ENCODE peak calls at places on chromosomes 1 and 21, in eight cellular contexts. I, R, E, Y, V, L, M and Z are unnamed samples.
A peak's percentile ranks its signal among the peaks of the same experiment; 100 is the strongest.

GRCh38 chr1:200252526-200252925 is 157.3 kb downstream of the ZNF281 start:
- DNase-seq in M (no peak), L (no peak), E (no peak), R (no peak), I (no peak), Y (no peak), V (no peak), Z (no peak)

GRCh38 chr1:241156231-241156965 is 200.6 kb downstream of the RGS7 start:
- DNase-seq in R (peak; percentile 75), M (peak; percentile 76), L (no peak), I (no peak), Y (no peak), V (no peak), E (peak; percentile 82), Z (peak; percentile 61)

GRCh38 chr1:225508538-225509375 is 80.9 kb upstream of the LBR start:
- DNase-seq in V (peak; percentile 50), I (no peak), L (no peak), M (peak; percentile 73), Y (no peak), R (peak; percentile 97), E (no peak), Z (peak; percentile 93)

GRCh38 chr1:233019921-233020320 is 69.5 kb downstream of the NTPCR start:
- DNase-seq in Y (no peak), L (no peak), I (no peak), M (no peak), E (no peak), R (no peak), V (no peak), Z (no peak)

GRCh38 chr1:233518344-233518743 is 95.6 kb upstream of the KCNK1 start:
- DNase-seq in E (no peak), I (peak; percentile 11), Y (no peak), R (peak; percentile 15), M (peak; percentile 44), V (peak; percentile 2), L (no peak), Z (no peak)

GRCh38 chr1:1748686-1749321 is 24.6 kb upstream of the CDK11A start:
- DNase-seq in V (no peak), M (no peak), E (no peak), R (no peak), L (no peak), I (no peak), Y (no peak), Z (no peak)

GRCh38 chr21:15841856-15842564 is 112.2 kb downstream of the USP25 start:
- DNase-seq in V (no peak), I (no peak), E (no peak), Y (no peak), M (no peak), L (no peak), R (peak; percentile 76), Z (peak; percentile 41)

GRCh38 chr1:58812468-58812867 is 28.6 kb upstream of the JUN start:
- DNase-seq in V (no peak), M (no peak), Y (no peak), L (no peak), I (no peak), E (peak; percentile 35), R (no peak), Z (no peak)

GRCh38 chr1:204384636-204385354 is 25.1 kb upstream of the PLEKHA6 start:
- DNase-seq in Y (no peak), L (no peak), R (peak; percentile 30), M (no peak), I (no peak), V (no peak), E (no peak), Z (no peak)

GRCh38 chr1:201648911-201649775 is 110.2 kb downstream of the NAV1 start:
- DNase-seq in I (no peak), L (no peak), V (no peak), E (no peak), Y (no peak), R (peak; percentile 50), M (peak; percentile 63), Z (no peak)

GRCh38 chr1:94055459-94056122 is 65.4 kb downstream of the ABCA4 start:
- DNase-seq in L (no peak), Y (no peak), I (no peak), V (no peak), M (no peak), E (no peak), R (peak; percentile 43), Z (peak; percentile 31)

GRCh38 chr1:23607944-23608343 is 48.6 kb upstream of the ID3 start:
- DNase-seq in R (no peak), L (no peak), V (no peak), I (no peak), M (no peak), Y (no peak), E (no peak), Z (no peak)